ENCODE peak calls at places on chromosomes 6 and 20, in six cellular contexts. D is esophagus muscularis mucosa, Q is H1, S is stomach, B is transverse colon, O is GM12878. A is an unnamed sample.

GRCh38 chr20:38373231-38373867 is 27.1 kb downstream of the LBP start:
- DNase-seq in O (no peak), B (no peak), Q (no peak), S (no peak), D (no peak), A (no peak)

GRCh38 chr20:63518946-63519764 is 1.4 kb upstream of the PPDPF start:
- DNase-seq in O (no peak), D (no peak), Q (peak), B (no peak), S (no peak), A (no peak)

GRCh38 chr6:136171207-136171606 is 78.9 kb downstream of the MTFR2 start:
- DNase-seq in Q (no peak), O (no peak), D (no peak), S (no peak), B (no peak), A (no peak)

GRCh38 chr6:45222380-45222779 is 105.8 kb upstream of the RUNX2 start:
- DNase-seq in S (no peak), O (no peak), Q (no peak), D (no peak), B (no peak), A (no peak)

GRCh38 chr20:53708129-53708968 is 114.7 kb upstream of the ZNF217 start:
- DNase-seq in B (no peak), O (peak), Q (no peak), S (no peak), D (no peak), A (no peak)

GRCh38 chr6:137016366-137016765 is 28.4 kb downstream of the IL20RA start:
- DNase-seq in Q (no peak), D (no peak), B (no peak), O (no peak), S (no peak), A (no peak)

GRCh38 chr6:41778895-41779294 is 805 bp downstream of the FRS3 start:
- DNase-seq in O (no peak), D (no peak), B (no peak), Q (no peak), S (no peak), A (no peak)

GRCh38 chr20:57434390-57434700 is 43.1 kb downstream of the RBM38 start:
- DNase-seq in S (no peak), B (no peak), O (no peak), D (no peak), Q (no peak), A (no peak)

GRCh38 chr20:58645277-58645968 is 5.7 kb upstream of the STX16 start:
- DNase-seq in Q (peak), D (no peak), B (no peak), O (no peak), S (no peak), A (no peak)

GRCh38 chr6:140623498-140623897 is 1249.0 kb upstream of the CITED2 start:
- DNase-seq in O (no peak), D (no peak), S (no peak), B (no peak), Q (no peak), A (no peak)

GRCh38 chr6:97437087-97437486 is 154.1 kb upstream of the MMS22L start:
- DNase-seq in D (no peak), S (no peak), B (no peak), Q (no peak), O (no peak), A (no peak)

GRCh38 chr6:27811383-27811782 is 100.8 kb downstream of the OR2B2 start:
- DNase-seq in Q (no peak), O (no peak), B (no peak), S (no peak), D (no peak), A (no peak)

GRCh38 chr6:43076093-43076927 is at the start of gene PTK7:
- DNase-seq in D (no peak), S (peak), Q (peak), O (no peak), B (no peak), A (no peak)

GRCh38 chr6:3315841-3316240 is 57.1 kb downstream of the PSMG4 start:
- DNase-seq in O (no peak), B (no peak), S (no peak), Q (no peak), D (no peak), A (no peak)

GRCh38 chr6:166955121-166955864 is 1.1 kb downstream of the RNASET2 start:
- DNase-seq in D (no peak), O (no peak), B (peak), S (peak), Q (no peak), A (no peak)

GRCh38 chr6:134060491-134061106 is 8.2 kb upstream of the SLC2A12 start:
- DNase-seq in B (no peak), Q (no peak), S (no peak), O (no peak), D (no peak), A (no peak)

GRCh38 chr6:75604294-75604693 is 2.6 kb downstream of the SENP6 start:
- DNase-seq in D (no peak), B (no peak), O (no peak), Q (no peak), S (no peak), A (no peak)

GRCh38 chr6:75602164-75602896 is 650 bp downstream of the SENP6 start:
- DNase-seq in D (no peak), B (peak), S (peak), O (no peak), Q (peak), A (peak)

GRCh38 chr6:75600694-75601265 is 900 bp upstream of the SENP6 start:
- DNase-seq in D (no peak), Q (no peak), B (no peak), O (no peak), S (no peak), A (no peak)

GRCh38 chr6:75602897-75603395 is 1.3 kb downstream of the SENP6 start:
- DNase-seq in S (no peak), Q (no peak), D (no peak), B (no peak), O (no peak), A (peak)

GRCh38 chr6:75601608-75602163 is at the start of gene SENP6:
- DNase-seq in S (peak), D (peak), O (no peak), Q (peak), B (peak), A (peak)
- TF ChIP-seq POLR2A in S (peak), D (peak), O (peak), Q (peak), B (peak), A (peak)

GRCh38 chr20:44963325-44964215 is 2.7 kb upstream of the STK4 start:
- DNase-seq in B (no peak), S (no peak), Q (no peak), O (no peak), D (no peak), A (no peak)
- TF ChIP-seq POLR2AphosphoS5 in B (no peak), S (no peak), Q (no peak), O (no peak), D (no peak), A (no peak)

GRCh38 chr6:34556031-34556471 is at the start of gene SPDEF:
- DNase-seq in B (peak), O (no peak), D (no peak), S (peak), Q (no peak), A (no peak)
- TF ChIP-seq POLR2A in B (peak), O (no peak), D (no peak), S (no peak), Q (no peak), A (no peak)

GRCh38 chr20:35702051-35702823 is 3.0 kb downstream of the ROMO1 start:
- DNase-seq in Q (no peak), S (no peak), D (no peak), B (no peak), O (no peak), A (no peak)

GRCh38 chr20:35699914-35700624 is 864 bp downstream of the ROMO1 start:
- DNase-seq in B (no peak), S (no peak), Q (no peak), O (no peak), D (no peak), A (no peak)

GRCh38 chr20:35699127-35699913 is at the start of the genes NFS1 and ROMO1:
- DNase-seq in B (peak), O (peak), S (peak), D (peak), Q (peak), A (peak)

GRCh38 chr20:35698298-35699126 is 640 bp downstream of the NFS1 start:
- DNase-seq in D (no peak), Q (peak), B (no peak), S (peak), O (no peak), A (no peak)

GRCh38 chr20:35700625-35701148 is 1.5 kb downstream of the ROMO1 start:
- DNase-seq in S (peak), D (no peak), B (no peak), Q (no peak), O (no peak), A (no peak)
- TF ChIP-seq POLR2AphosphoS5 in S (no peak), D (no peak), B (no peak), Q (no peak), O (no peak), A (no peak)

DNA sequence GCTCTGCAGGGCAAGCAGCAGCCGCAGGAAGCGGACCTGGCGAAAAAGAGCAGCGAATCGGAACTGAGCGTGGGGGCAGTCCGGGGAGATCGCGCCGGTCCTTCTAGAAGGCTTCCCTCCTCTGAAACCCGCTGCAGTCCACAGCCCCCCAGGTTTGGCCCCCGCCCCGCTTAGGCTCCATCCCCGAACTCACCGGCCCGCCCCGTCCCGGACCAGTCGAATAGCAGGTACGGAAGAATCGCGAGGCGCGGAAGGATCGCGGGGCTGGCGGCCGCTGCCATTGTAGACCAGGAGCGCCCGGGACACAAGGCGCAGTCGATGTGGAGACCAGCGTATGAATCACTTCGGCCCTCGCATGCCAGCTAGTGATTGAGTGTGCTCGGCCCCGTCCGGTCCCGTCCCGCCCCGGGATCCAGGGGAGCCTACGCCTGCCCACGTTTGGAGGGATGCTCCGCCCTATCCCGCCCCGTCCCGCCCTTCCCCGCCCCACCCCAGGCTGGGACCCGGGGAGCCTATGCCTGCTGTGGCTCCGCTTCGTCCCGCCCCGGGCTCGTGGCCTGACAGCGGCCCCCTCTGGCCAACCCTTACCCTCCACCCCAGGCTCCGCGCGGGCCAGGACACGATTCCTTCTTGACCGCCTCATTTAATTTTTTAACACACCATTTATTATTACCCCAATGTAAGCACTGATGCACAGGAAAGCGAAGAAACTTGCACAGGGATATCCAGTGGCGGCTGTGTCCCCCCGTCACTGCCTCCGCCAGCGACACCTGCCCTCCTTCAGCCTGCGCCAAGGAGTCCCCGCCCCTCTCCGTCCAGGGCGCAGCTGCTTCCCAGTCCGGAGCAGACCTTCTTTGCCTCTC is at the start of gene ULBP3:
- DNase-seq in O (no peak), S (peak), B (peak), Q (peak), D (peak), A (peak)
- TF ChIP-seq POLR2A in O (peak), S (peak), B (peak), Q (peak), D (no peak), A (no peak)

DNA sequence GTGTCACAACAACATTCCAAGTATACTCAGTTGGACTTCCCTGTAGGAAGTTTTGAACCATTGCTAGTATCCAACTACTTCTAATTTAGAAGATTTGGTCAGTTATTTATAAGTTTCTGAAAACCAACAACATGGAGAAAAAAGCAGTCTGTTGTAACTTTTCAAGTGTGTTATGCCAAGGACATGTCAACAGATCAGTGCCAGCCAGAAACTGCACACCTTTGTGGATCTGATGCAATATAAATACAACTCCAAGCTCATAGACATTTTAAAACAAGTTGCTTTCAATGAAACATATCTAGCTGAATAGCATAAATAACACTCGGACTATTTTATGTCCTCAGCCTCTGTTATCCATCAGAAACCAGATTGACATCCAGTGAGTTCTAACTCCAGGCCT is 58.3 kb upstream of the CARMIL1 start:
- DNase-seq in Q (no peak), B (no peak), D (no peak), O (no peak), S (no peak), A (no peak)
- TF ChIP-seq POLR2AphosphoS5 in Q (no peak), B (no peak), D (no peak), O (no peak), S (no peak), A (no peak)

GRCh38 chr6:34237722-34238506 is 1.2 kb downstream of the HMGA1 start:
- DNase-seq in S (no peak), B (peak), O (no peak), D (peak), Q (peak), A (peak)
- TF ChIP-seq POLR2A in S (no peak), B (no peak), O (peak), D (no peak), Q (no peak), A (no peak)

GRCh38 chr6:5672581-5673011 is 334.1 kb downstream of the NRN1 start:
- DNase-seq in B (no peak), O (no peak), S (no peak), Q (no peak), D (no peak), A (no peak)
- TF ChIP-seq POLR2AphosphoS5 in B (no peak), O (no peak), S (no peak), Q (no peak), D (peak), A (no peak)

A was measured in GM12892.